ENCODE peak calls at places on chromosomes 5 and 9, in seven cellular contexts. One of them, this sample, is unnamed.

GRCh38 chr5:175921066-175921730 is 46.9 kb downstream of the THOC3 start:
- DNase-seq in hepatocyte: no peak
- DNase-seq in left lung: no peak
- DNase-seq in aorta: no peak
- DNase-seq in lower lobe of right lung: no peak
- DNase-seq in neural progenitor cell: peak; percentile 63
- DNase-seq in breast epithelium: no peak
- DNase-seq in this sample: no peak

GRCh38 chr9:109745335-109746283 is 34.4 kb upstream of the PALM2AKAP2 start:
- DNase-seq in hepatocyte: peak; percentile 40
- DNase-seq in left lung: peak; percentile 55
- DNase-seq in aorta: peak; percentile 88
- DNase-seq in lower lobe of right lung: peak; percentile 67
- DNase-seq in neural progenitor cell: peak; percentile 56
- DNase-seq in breast epithelium: peak; percentile 60
- DNase-seq in this sample: no peak

GRCh38 chr5:33049845-33050244 is 338.7 kb downstream of the NPR3 start:
- DNase-seq in hepatocyte: peak; percentile 37
- DNase-seq in left lung: no peak
- DNase-seq in aorta: peak; percentile 81
- DNase-seq in lower lobe of right lung: no peak
- DNase-seq in neural progenitor cell: no peak
- DNase-seq in breast epithelium: no peak
- DNase-seq in this sample: no peak

GRCh38 chr9:105694320-105694847 is at the start of gene TMEM38B:
- DNase-seq in hepatocyte: peak; percentile 95
- DNase-seq in left lung: peak; percentile 80
- DNase-seq in aorta: peak; percentile 93
- DNase-seq in lower lobe of right lung: peak; percentile 84
- DNase-seq in neural progenitor cell: peak; percentile 95
- DNase-seq in breast epithelium: peak; percentile 47
- DNase-seq in this sample: peak; percentile 77

GRCh38 chr5:176670449-176670848 is 23.2 kb downstream of the TSPAN17 start:
- DNase-seq in hepatocyte: no peak
- DNase-seq in left lung: no peak
- DNase-seq in aorta: no peak
- DNase-seq in lower lobe of right lung: no peak
- DNase-seq in neural progenitor cell: peak; percentile 40
- DNase-seq in breast epithelium: no peak
- DNase-seq in this sample: no peak

GRCh38 chr5:90022002-90022710 is 387.4 kb downstream of the CETN3 start:
- DNase-seq in hepatocyte: no peak
- DNase-seq in left lung: no peak
- DNase-seq in aorta: no peak
- DNase-seq in lower lobe of right lung: no peak
- DNase-seq in neural progenitor cell: no peak
- DNase-seq in breast epithelium: no peak
- DNase-seq in this sample: no peak

GRCh38 chr5:1285141-1285540 is 9.7 kb downstream of the TERT start:
- DNase-seq in hepatocyte: no peak
- DNase-seq in left lung: no peak
- DNase-seq in aorta: no peak
- DNase-seq in lower lobe of right lung: no peak
- DNase-seq in neural progenitor cell: no peak
- DNase-seq in breast epithelium: no peak
- DNase-seq in this sample: no peak

GRCh38 chr9:95507456-95508241 is 9.1 kb downstream of the PTCH1 start:
- DNase-seq in hepatocyte: peak; percentile 60
- DNase-seq in left lung: peak; percentile 56
- DNase-seq in aorta: peak; percentile 81
- DNase-seq in lower lobe of right lung: no peak
- DNase-seq in neural progenitor cell: peak; percentile 62
- DNase-seq in breast epithelium: peak; percentile 50
- DNase-seq in this sample: peak; percentile 70

GRCh38 chr9:75117572-75117971 is 29.3 kb downstream of the OSTF1 start:
- DNase-seq in hepatocyte: no peak
- DNase-seq in left lung: no peak
- DNase-seq in aorta: no peak
- DNase-seq in lower lobe of right lung: no peak
- DNase-seq in neural progenitor cell: no peak
- DNase-seq in breast epithelium: no peak
- DNase-seq in this sample: no peak
- H3K4me3 ChIP-seq in hepatocyte: no peak overlapping the region
- H3K4me3 ChIP-seq in left lung: no peak overlapping the region
- H3K4me3 ChIP-seq in aorta: no peak overlapping the region
- H3K4me3 ChIP-seq in lower lobe of right lung: no peak overlapping the region
- H3K4me3 ChIP-seq in neural progenitor cell: no peak overlapping the region
- H3K4me3 ChIP-seq in breast epithelium: no peak overlapping the region
- H3K4me3 ChIP-seq in this sample: no peak overlapping the region

GRCh38 chr5:174064171-174064570 is 18.7 kb downstream of the NSG2 start:
- DNase-seq in hepatocyte: no peak
- DNase-seq in left lung: no peak
- DNase-seq in aorta: no peak
- DNase-seq in lower lobe of right lung: no peak
- DNase-seq in neural progenitor cell: no peak
- DNase-seq in breast epithelium: no peak
- DNase-seq in this sample: no peak

GRCh38 chr5:174065528-174066189 is 20.2 kb downstream of the NSG2 start:
- DNase-seq in hepatocyte: peak; percentile 61
- DNase-seq in left lung: no peak
- DNase-seq in aorta: no peak
- DNase-seq in lower lobe of right lung: no peak
- DNase-seq in neural progenitor cell: peak; percentile 13
- DNase-seq in breast epithelium: no peak
- DNase-seq in this sample: no peak

GRCh38 chr5:174067499-174067898 is 22.0 kb downstream of the NSG2 start:
- DNase-seq in hepatocyte: no peak
- DNase-seq in left lung: no peak
- DNase-seq in aorta: no peak
- DNase-seq in lower lobe of right lung: no peak
- DNase-seq in neural progenitor cell: no peak
- DNase-seq in breast epithelium: no peak
- DNase-seq in this sample: no peak

GRCh38 chr5:174059247-174059646 is 13.7 kb downstream of the NSG2 start:
- DNase-seq in hepatocyte: no peak
- DNase-seq in left lung: no peak
- DNase-seq in aorta: no peak
- DNase-seq in lower lobe of right lung: no peak
- DNase-seq in neural progenitor cell: no peak
- DNase-seq in breast epithelium: no peak
- DNase-seq in this sample: no peak

DNA sequence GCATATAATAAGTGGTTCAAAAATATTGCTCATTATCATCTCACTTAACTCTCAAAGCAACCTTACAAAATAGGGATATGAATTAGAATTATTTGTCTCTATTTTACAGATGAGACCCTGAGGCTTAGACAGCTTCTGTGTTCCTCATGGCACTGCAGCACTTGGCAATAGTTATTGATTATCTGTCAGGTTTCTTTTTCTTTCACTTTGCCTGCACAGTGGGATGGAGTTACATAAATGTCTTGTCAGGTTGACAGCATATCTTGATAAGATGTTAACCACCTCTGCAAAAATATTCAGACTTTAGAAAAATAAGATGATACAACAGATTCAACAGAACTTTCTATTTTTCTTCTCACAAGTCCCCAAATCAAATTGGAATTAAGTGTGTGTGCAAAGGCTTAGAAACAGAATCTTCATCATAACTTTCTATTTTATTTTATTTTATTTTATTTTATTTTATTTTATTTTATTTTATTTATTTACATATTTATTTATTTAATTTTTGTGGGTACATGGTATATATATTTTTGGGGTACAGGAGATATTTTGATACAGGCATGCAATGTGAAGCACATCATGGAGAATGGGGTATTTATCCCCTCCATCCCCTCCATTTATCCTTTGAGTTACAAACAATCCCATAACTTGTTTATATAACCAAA is 17.7 kb downstream of the NSG2 start:
- DNase-seq in hepatocyte: no peak
- DNase-seq in left lung: no peak
- DNase-seq in aorta: no peak
- DNase-seq in lower lobe of right lung: no peak
- DNase-seq in neural progenitor cell: no peak
- DNase-seq in breast epithelium: no peak
- DNase-seq in this sample: no peak
- H3K4me1 ChIP-seq in hepatocyte: peaks cover 3% of the 10 kb centered on the region
- H3K4me1 ChIP-seq in left lung: no peaks in the 10 kb centered on the region
- H3K4me1 ChIP-seq in aorta: no peaks in the 10 kb centered on the region
- H3K4me1 ChIP-seq in lower lobe of right lung: no peaks in the 10 kb centered on the region
- H3K4me1 ChIP-seq in neural progenitor cell: no peaks in the 10 kb centered on the region
- H3K4me1 ChIP-seq in breast epithelium: no peaks in the 10 kb centered on the region
- H3K4me1 ChIP-seq in this sample: no peaks in the 10 kb centered on the region

GRCh38 chr9:76725885-76726284 is 38.4 kb upstream of the PCA3 start:
- DNase-seq in hepatocyte: no peak
- DNase-seq in left lung: no peak
- DNase-seq in aorta: no peak
- DNase-seq in lower lobe of right lung: no peak
- DNase-seq in neural progenitor cell: no peak
- DNase-seq in breast epithelium: no peak
- DNase-seq in this sample: no peak
- H3K4me3 ChIP-seq in hepatocyte: no peak overlapping the region
- H3K4me3 ChIP-seq in left lung: no peak overlapping the region
- H3K4me3 ChIP-seq in aorta: no peak overlapping the region
- H3K4me3 ChIP-seq in lower lobe of right lung: no peak overlapping the region
- H3K4me3 ChIP-seq in neural progenitor cell: no peak overlapping the region
- H3K4me3 ChIP-seq in breast epithelium: no peak overlapping the region
- H3K4me3 ChIP-seq in this sample: no peak overlapping the region

DNA sequence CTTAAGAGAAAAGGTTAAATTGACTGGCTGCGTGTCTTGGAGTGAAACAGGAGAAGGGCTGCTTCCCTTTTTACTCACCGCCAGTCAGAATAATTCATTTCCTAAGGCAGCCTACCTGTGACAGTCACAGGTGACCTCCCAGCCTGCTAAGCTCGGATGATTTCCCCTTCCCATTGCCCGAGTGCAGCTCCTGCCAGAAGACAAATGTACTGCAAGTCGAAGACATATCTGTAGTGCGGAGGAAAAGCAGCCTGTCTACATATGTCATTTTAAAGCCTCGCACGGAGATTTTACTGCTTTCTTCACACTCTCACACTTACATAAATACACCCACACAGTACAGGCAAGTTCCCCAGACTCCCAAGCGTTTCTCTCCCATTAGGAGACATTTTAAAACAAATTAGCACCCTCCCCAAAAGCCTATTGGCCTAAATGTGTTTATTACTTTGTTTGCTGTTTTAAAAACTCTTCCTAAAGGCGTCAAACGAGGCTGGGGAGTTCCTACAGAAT is 665.7 kb upstream of the ZNF608 start:
- DNase-seq in hepatocyte: peak; percentile 74
- DNase-seq in left lung: no peak
- DNase-seq in aorta: no peak
- DNase-seq in lower lobe of right lung: no peak
- DNase-seq in neural progenitor cell: peak; percentile 44
- DNase-seq in breast epithelium: peak; percentile 29
- DNase-seq in this sample: no peak
- H3K4me1 ChIP-seq in hepatocyte: peaks cover 54% of the 10 kb centered on the region
- H3K4me1 ChIP-seq in left lung: peaks cover 25% of the 10 kb centered on the region
- H3K4me1 ChIP-seq in aorta: peaks cover 17% of the 10 kb centered on the region
- H3K4me1 ChIP-seq in lower lobe of right lung: peaks cover 37% of the 10 kb centered on the region
- H3K4me1 ChIP-seq in neural progenitor cell: peaks cover 77% of the 10 kb centered on the region
- H3K4me1 ChIP-seq in breast epithelium: peaks cover 23% of the 10 kb centered on the region
- H3K4me1 ChIP-seq in this sample: no peaks in the 10 kb centered on the region

GRCh38 chr5:65102826-65103673 is 334.3 kb downstream of the CWC27 start:
- DNase-seq in hepatocyte: peak; percentile 67
- DNase-seq in left lung: peak; percentile 71
- DNase-seq in aorta: peak; percentile 88
- DNase-seq in lower lobe of right lung: peak; percentile 82
- DNase-seq in neural progenitor cell: peak; percentile 21
- DNase-seq in breast epithelium: peak; percentile 36
- DNase-seq in this sample: peak; percentile 56
- H3K4me3 ChIP-seq in hepatocyte: peak overlapping the region; percentile 20
- H3K4me3 ChIP-seq in left lung: peak overlapping the region; percentile 53
- H3K4me3 ChIP-seq in aorta: peak overlapping the region; percentile 44
- H3K4me3 ChIP-seq in lower lobe of right lung: peak overlapping the region; percentile 67
- H3K4me3 ChIP-seq in neural progenitor cell: no peak overlapping the region
- H3K4me3 ChIP-seq in breast epithelium: peak overlapping the region; percentile 73
- H3K4me3 ChIP-seq in this sample: peak overlapping the region; percentile 60